ENCODE peak calls at places on chromosomes 13 and 19, in five cellular contexts. M is IMR-90, H is colonic mucosa, U is mesendoderm, S is neuronal stem cell. R is an unnamed sample.

GRCh38 chr13:26867451-26868067 is 107.0 kb upstream of the GPR12 start:
- DNase-seq in M (peak; percentile 14), H (peak; percentile 19), U (peak; percentile 12), S (peak; percentile 40), R (peak; percentile 70)

GRCh38 chr13:113557013-113557412 is 27.5 kb upstream of the TFDP1 start:
- DNase-seq in M (no peak), H (peak; percentile 9), U (no peak), S (no peak), R (peak; percentile 24)

GRCh38 chr19:1446713-1447564 is 3.0 kb upstream of the APC2 start:
- DNase-seq in M (no peak), H (no peak), U (no peak), S (no peak), R (peak; percentile 84)

GRCh38 chr19:50167314-50167721 is 4.2 kb upstream of the IZUMO2 start:
- DNase-seq in M (no peak), H (peak; percentile 64), U (no peak), S (peak; percentile 56), R (no peak)

GRCh38 chr13:23381877-23382276 is 51.6 kb downstream of the SACS start:
- DNase-seq in M (no peak), H (no peak), U (no peak), S (no peak), R (no peak)

GRCh38 chr13:109205315-109205714 is 575.9 kb downstream of the MYO16 start:
- DNase-seq in M (no peak), H (no peak), U (no peak), S (no peak), R (no peak)

GRCh38 chr13:30145709-30146367 is 161.5 kb downstream of the KATNAL1 start:
- DNase-seq in M (no peak), H (no peak), U (no peak), S (no peak), R (no peak)

GRCh38 chr13:27607125-27607524 is 13.2 kb downstream of the LNX2 start:
- DNase-seq in M (peak; percentile 90), H (peak; percentile 26), U (peak; percentile 51), S (no peak), R (no peak)

GRCh38 chr19:11489378-11489777 is 8.5 kb upstream of the ELAVL3 start:
- DNase-seq in M (no peak), H (no peak), U (no peak), S (no peak), R (no peak)

GRCh38 chr13:105464249-105464648 is 1071.2 kb downstream of the EFNB2 start:
- DNase-seq in M (peak; percentile 43), H (no peak), U (peak; percentile 14), S (no peak), R (no peak)

GRCh38 chr13:74246398-74246975 is 112.3 kb upstream of the KLF12 start:
- DNase-seq in M (peak; percentile 43), H (no peak), U (no peak), S (no peak), R (no peak)

GRCh38 chr13:73722120-73722519 is 412.1 kb downstream of the KLF12 start:
- DNase-seq in M (peak; percentile 77), H (no peak), U (peak; percentile 63), S (no peak), R (no peak)

GRCh38 chr13:26112843-26113242 is 61.0 kb upstream of the SHISA2 start:
- DNase-seq in M (peak; percentile 10), H (no peak), U (peak; percentile 9), S (no peak), R (no peak)

GRCh38 chr13:28059214-28059613 is 41.2 kb downstream of the FLT3 start:
- DNase-seq in M (peak; percentile 15), H (peak; percentile 57), U (peak; percentile 72), S (peak; percentile 9), R (peak; percentile 88)

GRCh38 chr19:405138-405965 is 3.6 kb downstream of the C2CD4C start:
- DNase-seq in M (no peak), H (peak; percentile 40), U (no peak), S (no peak), R (peak; percentile 60)

DNA sequence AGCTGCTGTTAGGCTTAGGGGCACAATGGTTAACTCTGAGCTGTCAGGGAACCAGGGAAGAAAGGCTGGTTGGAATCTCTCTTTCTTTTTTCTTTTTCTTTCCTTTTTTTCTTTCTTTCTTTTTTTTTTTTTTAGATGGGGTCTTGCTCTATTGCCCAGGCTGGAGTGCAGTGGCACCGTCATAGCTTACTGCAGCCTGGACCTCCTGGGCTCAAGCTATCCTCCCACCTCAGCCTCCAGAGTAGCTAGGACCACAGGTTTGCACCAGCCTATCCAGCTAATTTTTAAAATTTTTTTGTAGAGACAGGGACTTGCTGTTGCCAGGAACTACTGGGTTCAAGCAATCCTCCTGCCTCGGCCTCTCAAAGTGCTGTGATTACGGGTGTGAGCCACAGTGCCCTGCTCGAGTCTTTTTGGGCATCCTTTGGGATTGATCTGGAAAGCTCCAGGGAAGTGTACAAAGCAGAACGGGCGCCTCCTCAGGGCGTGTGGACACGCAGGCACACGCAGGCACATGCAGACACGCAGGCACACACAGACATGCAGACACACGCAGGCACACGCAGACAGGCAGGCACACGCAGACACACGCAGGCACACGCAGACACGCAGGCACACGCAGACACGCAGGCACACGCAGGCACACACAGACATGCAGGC is 99.2 kb downstream of the GADD45B start:
- DNase-seq in M (no peak), H (no peak), U (no peak), S (no peak), R (no peak)
- H3K9ac ChIP-seq in M (no peak overlapping the region), H (no peak overlapping the region), U (no peak overlapping the region), S (peak overlapping the region; percentile 70), R (no peak overlapping the region)

GRCh38 chr13:21385710-21386109 is 73.4 kb downstream of the ZDHHC20 start:
- DNase-seq in M (no peak), H (no peak), U (no peak), S (no peak), R (no peak)
- H3K36me3 ChIP-seq in M (peaks cover 3% of the 10 kb centered on the region), H (peaks cover 4% of the 10 kb centered on the region), U (no peaks in the 10 kb centered on the region), S (peaks cover 8% of the 10 kb centered on the region), R (peaks cover 78% of the 10 kb centered on the region)

GRCh38 chr19:5799247-5800241 is 5.3 kb upstream of the NRTN start:
- DNase-seq in M (no peak), H (peak; percentile 45), U (no peak), S (no peak), R (no peak)
- H3K9ac ChIP-seq in M (no peak overlapping the region), H (no peak overlapping the region), U (no peak overlapping the region), S (peak overlapping the region; percentile 44), R (no peak overlapping the region)

GRCh38 chr13:95199896-95200295 is 101.4 kb downstream of the ABCC4 start:
- DNase-seq in M (no peak), H (no peak), U (peak; percentile 47), S (no peak), R (no peak)
- H3K36me3 ChIP-seq in M (peaks cover 43% of the 10 kb centered on the region), H (no peaks in the 10 kb centered on the region), U (no peaks in the 10 kb centered on the region), S (peaks cover 3% of the 10 kb centered on the region), R (peaks cover 31% of the 10 kb centered on the region)

R was measured in endodermal cell.